ENCODE peak calls at places on chromosomes 7 and 10, in four cellular contexts. N is mammary epithelial cell, Y is RWPE1, Z is HFFc6. S is an unnamed sample.

GRCh38 chr7:122013070-122013469 is 131.0 kb downstream of the AASS start:
- DNase-seq in Z (no peak), N (peak), Y (no peak), S (no peak)

GRCh38 chr7:102436123-102436522 is 2.7 kb downstream of the ORAI2 start:
- DNase-seq in Y (no peak), N (no peak), Z (no peak), S (no peak)

GRCh38 chr7:28096713-28097112 is 83.9 kb downstream of the JAZF1 start:
- DNase-seq in Z (peak), Y (peak), N (no peak), S (peak)

GRCh38 chr7:74417419-74417971 is 36.2 kb upstream of the GTF2IRD1 start:
- DNase-seq in N (peak), Z (peak), Y (peak), S (no peak)

GRCh38 chr7:155457544-155458316 is at the start of gene EN2:
- DNase-seq in Z (no peak), Y (no peak), N (no peak), S (no peak)

GRCh38 chr7:156984209-156984891 is 26.1 kb downstream of the MNX1 start:
- DNase-seq in Y (no peak), Z (peak), N (no peak), S (peak)

GRCh38 chr7:139765143-139765542 is 12.7 kb downstream of the HIPK2 start:
- DNase-seq in Z (no peak), Y (no peak), N (no peak), S (no peak)

GRCh38 chr7:159068893-159069448 is 75.7 kb downstream of the VIPR2 start:
- DNase-seq in Z (no peak), Y (no peak), N (no peak), S (no peak)

GRCh38 chr10:100569687-100570517 is 34.2 kb downstream of the HIF1AN start:
- DNase-seq in Z (no peak), Y (no peak), N (no peak), S (no peak)

GRCh38 chr7:28587211-28587610 is 174.9 kb downstream of the CREB5 start:
- DNase-seq in N (peak), Z (no peak), Y (peak), S (no peak)

GRCh38 chr7:16708496-16708895 is 45.1 kb upstream of the TSPAN13 start:
- DNase-seq in Y (no peak), Z (peak), N (no peak), S (no peak)

GRCh38 chr10:103449208-103450144 is 2.7 kb downstream of the CALHM2 start:
- DNase-seq in Z (no peak), N (no peak), Y (no peak), S (no peak)

GRCh38 chr10:27240212-27240890 is at the start of gene ACBD5:
- DNase-seq in Y (peak), Z (peak), N (peak), S (peak)

GRCh38 chr10:125006921-125007391 is 65.0 kb downstream of the ZRANB1 start:
- DNase-seq in Z (peak), N (no peak), Y (no peak), S (peak)

GRCh38 chr10:86857097-86857825 is 100.2 kb downstream of the MMRN2 start:
- DNase-seq in N (no peak), Y (no peak), Z (peak), S (no peak)

GRCh38 chr10:65341323-65341922 is 1584.4 kb upstream of the LRRTM3 start:
- DNase-seq in Y (no peak), Z (no peak), N (peak), S (no peak)

GRCh38 chr10:25778646-25779045 is 155.4 kb upstream of the MYO3A start:
- DNase-seq in Z (no peak), Y (no peak), N (no peak), S (no peak)

GRCh38 chr7:130732980-130733865 is 784 bp downstream of the KLF14 start:
- DNase-seq in N (no peak), Y (peak), Z (no peak), S (no peak)

GRCh38 chr7:40584667-40585433 is 450.0 kb downstream of the SUGCT start:
- DNase-seq in Y (peak), Z (peak), N (peak), S (no peak)

GRCh38 chr10:129546106-129546505 is 79.1 kb downstream of the MGMT start:
- DNase-seq in N (no peak), Y (no peak), Z (no peak), S (no peak)

GRCh38 chr7:154868901-154869300 is 134.0 kb downstream of the PAXIP1 start:
- DNase-seq in Y (no peak), N (no peak), Z (no peak), S (no peak)

GRCh38 chr7:144720139-144720538 is 115.7 kb downstream of the TPK1 start:
- DNase-seq in Z (no peak), N (peak), Y (peak), S (peak)

GRCh38 chr10:61285749-61286148 is 167.4 kb downstream of the TMEM26 start:
- DNase-seq in Y (no peak), Z (no peak), N (no peak), S (no peak)

GRCh38 chr7:115230882-115231508 is 309.1 kb downstream of the MDFIC start:
- DNase-seq in Z (peak), N (peak), Y (peak), S (peak)

GRCh38 chr10:51640120-51640819 is 59.1 kb downstream of the CSTF2T start:
- DNase-seq in Y (no peak), Z (no peak), N (no peak), S (no peak)

GRCh38 chr7:129832282-129832681 is 120.5 kb downstream of the UBE2H start:
- DNase-seq in Z (no peak), N (no peak), Y (no peak), S (no peak)

GRCh38 chr10:126243976-126244375 is 144.3 kb downstream of the ADAM12 start:
- DNase-seq in Z (peak), N (no peak), Y (no peak), S (no peak)

GRCh38 chr7:55178863-55179773 is 160.3 kb downstream of the EGFR start:
- DNase-seq in Z (no peak), N (no peak), Y (no peak), S (no peak)

GRCh38 chr10:132514841-132515521 is 22.6 kb upstream of the INPP5A start:
- DNase-seq in Y (no peak), N (no peak), Z (no peak), S (no peak)

GRCh38 chr10:115049957-115050356 is 43.2 kb upstream of the ATRNL1 start:
- DNase-seq in N (no peak), Y (no peak), Z (peak), S (no peak)

GRCh38 chr7:158327571-158328180 is 259.9 kb downstream of the PTPRN2 start:
- DNase-seq in Z (no peak), Y (no peak), N (no peak), S (no peak)

GRCh38 chr10:129760003-129760315 is 204.1 kb downstream of the EBF3 start:
- DNase-seq in Y (no peak), N (no peak), Z (no peak), S (no peak)

GRCh38 chr7:142939226-142939910 is at the start of gene LLCFC1:
- DNase-seq in Y (no peak), Z (no peak), N (no peak), S (no peak)

GRCh38 chr10:12635127-12635541 is 285.8 kb downstream of the CAMK1D start:
- DNase-seq in Y (no peak), Z (no peak), N (no peak), S (no peak)

GRCh38 chr10:12631787-12632562 is 282.6 kb downstream of the CAMK1D start:
- DNase-seq in Z (no peak), N (no peak), Y (no peak), S (no peak)

GRCh38 chr10:12631216-12631615 is 281.9 kb downstream of the CAMK1D start:
- DNase-seq in Y (no peak), N (peak), Z (no peak), S (peak)

GRCh38 chr10:12634532-12634931 is 285.2 kb downstream of the CAMK1D start:
- DNase-seq in Y (no peak), Z (no peak), N (no peak), S (no peak)

DNA sequence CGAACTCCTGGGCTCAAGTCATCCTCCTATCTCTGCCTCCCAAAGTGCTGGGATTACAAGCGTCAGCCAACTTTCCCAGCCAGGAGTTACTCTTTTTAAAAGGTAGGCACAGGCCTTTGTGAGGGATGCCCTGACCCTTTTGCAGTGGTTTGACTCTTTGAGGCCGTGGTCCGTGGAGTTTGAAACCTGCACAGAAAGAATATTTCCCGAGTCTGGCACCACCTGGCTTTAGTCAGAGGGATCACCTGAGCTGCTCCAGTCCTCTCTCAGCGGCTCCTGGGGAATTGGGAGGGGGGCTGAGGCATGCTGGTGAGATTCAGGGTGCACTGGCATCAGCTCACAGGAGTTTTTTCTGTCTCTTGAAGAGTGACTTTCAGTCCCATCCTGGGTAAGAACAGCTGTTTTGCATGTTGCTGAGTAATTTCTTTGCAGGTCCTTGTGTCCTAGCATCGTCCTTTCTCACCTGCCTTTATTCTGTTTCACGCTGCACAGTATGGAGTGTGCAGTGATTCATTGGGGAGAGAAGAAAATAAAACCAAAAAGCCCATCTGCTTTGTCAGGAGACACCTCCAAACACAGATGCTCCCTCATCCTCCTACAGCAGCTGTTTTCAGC is 284.5 kb downstream of the CAMK1D start:
- DNase-seq in Y (no peak), N (no peak), Z (no peak), S (no peak)
- TF ChIP-seq CTCF in Y (no peak), N (no peak), Z (no peak), S (no peak)

DNA sequence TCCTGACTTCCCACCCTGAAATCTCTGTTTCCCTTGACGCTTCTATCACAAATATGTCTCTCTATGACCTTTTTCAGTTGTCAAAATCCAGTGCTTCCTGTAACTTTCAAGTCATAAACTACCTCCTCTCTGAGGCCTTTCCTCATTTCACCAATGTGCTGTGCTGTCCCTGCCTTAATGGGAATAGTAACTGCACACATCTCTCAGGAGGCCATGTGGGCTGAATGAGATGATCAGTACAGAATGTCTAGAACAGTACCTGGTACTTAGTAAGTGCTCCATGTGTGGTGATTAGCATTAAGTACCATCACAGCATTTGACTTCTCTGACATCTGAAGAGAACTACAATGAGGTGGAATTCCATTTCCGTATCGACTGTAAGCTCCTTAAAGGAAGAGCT is 588.5 kb downstream of the KCNMA1 start:
- DNase-seq in Z (no peak), Y (no peak), N (no peak), S (no peak)
- TF ChIP-seq CTCF in Z (no peak), Y (no peak), N (no peak), S (no peak)

DNA sequence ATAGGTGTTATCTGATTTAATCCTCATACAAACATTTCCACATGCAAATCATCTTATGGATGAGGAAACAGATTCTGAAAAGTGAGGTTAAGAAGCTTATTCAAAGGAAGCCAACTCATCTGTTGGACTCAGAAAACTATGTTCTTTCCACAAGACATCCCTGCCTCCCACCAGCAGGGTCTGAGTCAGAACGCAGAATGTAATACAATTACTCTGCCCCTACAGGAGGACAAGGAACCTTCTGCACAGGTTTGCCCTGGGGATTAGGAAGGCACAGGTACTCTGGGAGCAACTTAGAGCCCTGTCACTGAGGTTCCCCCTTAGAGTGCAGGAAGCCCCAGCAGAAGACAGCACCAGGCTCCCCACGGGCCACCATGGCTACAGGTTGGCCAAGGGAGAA is 255.7 kb downstream of the TNS3 start:
- DNase-seq in N (peak), Z (peak), Y (peak), S (no peak)
- TF ChIP-seq CTCF in N (peak), Z (peak), Y (no peak), S (peak)

GRCh38 chr7:109456116-109456515 is 886.4 kb downstream of the DNAJB9 start:
- DNase-seq in Z (no peak), Y (no peak), N (no peak), S (no peak)
- TF ChIP-seq CTCF in Z (no peak), Y (no peak), N (no peak), S (no peak)

DNA sequence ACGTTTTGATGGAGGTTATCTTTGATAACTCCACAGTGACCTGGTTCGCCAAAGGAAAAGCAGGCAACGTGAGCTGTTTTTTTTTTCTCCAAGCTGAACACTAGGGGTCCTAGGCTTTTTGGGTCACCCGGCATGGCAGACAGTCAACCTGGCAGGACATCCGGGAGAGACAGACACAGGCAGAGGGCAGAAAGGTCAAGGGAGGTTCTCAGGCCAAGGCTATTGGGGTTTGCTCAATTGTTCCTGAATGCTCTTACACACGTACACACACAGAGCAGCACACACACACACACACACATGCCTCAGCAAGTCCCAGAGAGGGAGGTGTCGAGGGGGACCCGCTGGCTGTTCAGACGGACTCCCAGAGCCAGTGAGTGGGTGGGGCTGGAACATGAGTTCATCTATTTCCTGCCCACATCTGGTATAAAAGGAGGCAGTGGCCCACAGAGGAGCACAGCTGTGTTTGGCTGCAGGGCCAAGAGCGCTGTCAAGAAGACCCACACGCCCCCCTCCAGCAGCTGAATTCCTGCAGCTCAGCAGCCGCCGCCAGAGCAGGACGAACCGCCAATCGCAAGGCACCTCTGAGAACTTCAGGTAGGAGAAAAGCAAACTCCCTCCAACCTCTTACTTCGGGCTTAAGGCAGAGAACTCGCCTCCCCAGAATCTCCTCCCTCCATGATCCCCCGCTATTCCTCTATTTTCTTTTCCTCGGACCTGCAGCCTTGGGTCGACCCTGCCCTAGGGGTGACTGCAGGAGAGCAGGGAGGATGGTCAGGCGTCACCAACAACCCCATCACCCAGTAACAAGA is at the start of gene SERPINE1:
- DNase-seq in Y (peak), Z (peak), N (peak), S (peak)
- TF ChIP-seq CTCF in Y (no peak), Z (peak), N (peak), S (no peak)